ENCODE peak calls at places on chromosomes 5 and 9, in eight cellular contexts. J is endothelial cell; Q is H1; L is IMR-90; A is mesothelial cell of epicardium; Y is CD8-positive, alpha-beta T cell; I is upper lobe of right lung; E is psoas muscle. D is an unnamed sample.

GRCh38 chr5:95841914-95842812 is 19.6 kb upstream of the GLRX start:
- DNase-seq in J (no peak), Y (no peak), E (no peak), Q (no peak), I (no peak), A (no peak), L (peak; percentile 71), D (no peak)

GRCh38 chr5:58505502-58505901 is 14.3 kb downstream of the GAPT start:
- DNase-seq in Y (no peak), A (no peak), E (no peak), I (no peak), Q (no peak), J (no peak), L (no peak), D (no peak)

GRCh38 chr5:56534102-56534501 is 281.2 kb upstream of the MAP3K1 start:
- DNase-seq in A (no peak), I (no peak), Y (no peak), L (no peak), J (no peak), Q (no peak), E (no peak), D (no peak)

GRCh38 chr9:23798325-23798724 is 27.7 kb downstream of the ELAVL2 start:
- DNase-seq in L (no peak), Q (no peak), Y (no peak), E (no peak), A (no peak), I (no peak), J (no peak), D (no peak)

GRCh38 chr5:14902826-14903560 is 31.4 kb upstream of the ANKH start:
- DNase-seq in L (no peak), Y (no peak), A (no peak), J (peak; percentile 35), I (no peak), Q (no peak), E (no peak), D (no peak)

GRCh38 chr5:107500840-107501239 is 169.9 kb downstream of the EFNA5 start:
- DNase-seq in A (no peak), L (no peak), J (no peak), E (no peak), Q (no peak), I (no peak), Y (no peak), D (no peak)

GRCh38 chr5:141127305-141127704 is 5.7 kb downstream of the PCDHB4 start:
- DNase-seq in Q (no peak), J (no peak), E (no peak), I (no peak), L (no peak), Y (no peak), A (no peak), D (no peak)

GRCh38 chr5:160434022-160434531 is 12.4 kb downstream of the PTTG1 start:
- DNase-seq in Q (no peak), L (no peak), Y (no peak), J (no peak), A (peak; percentile 41), E (no peak), I (no peak), D (peak; percentile 74)

GRCh38 chr5:124718376-124718775 is 28.1 kb downstream of the ZNF608 start:
- DNase-seq in I (no peak), E (no peak), J (no peak), Q (no peak), A (no peak), L (no peak), Y (no peak), D (no peak)

GRCh38 chr5:72433520-72433919 is 73.7 kb downstream of the ZNF366 start:
- DNase-seq in J (no peak), E (no peak), I (no peak), Y (no peak), L (no peak), Q (no peak), A (no peak), D (no peak)

GRCh38 chr5:1470762-1471211 is 25.5 kb upstream of the SLC6A3 start:
- DNase-seq in E (peak; percentile 48), J (no peak), L (no peak), I (peak; percentile 54), Y (no peak), A (no peak), Q (no peak), D (no peak)

GRCh38 chr5:120615967-120616645 is 152.0 kb downstream of the PRR16 start:
- DNase-seq in Q (no peak), L (peak; percentile 93), I (no peak), J (no peak), A (no peak), Y (no peak), E (no peak), D (no peak)

GRCh38 chr5:71932649-71933338 is 174.5 kb upstream of the MAP1B start:
- DNase-seq in I (no peak), E (peak; percentile 69), Y (no peak), J (peak; percentile 11), L (peak; percentile 67), A (no peak), Q (peak; percentile 58), D (no peak)

GRCh38 chr9:91424403-91425176 is 958 bp upstream of the NFIL3 start:
- DNase-seq in Y (peak; percentile 42), J (peak; percentile 48), A (peak; percentile 45), E (peak; percentile 93), I (peak; percentile 93), Q (peak; percentile 67), L (peak; percentile 89), D (peak; percentile 53)

GRCh38 chr9:114836769-114837168 is 30.9 kb upstream of the TNFSF15 start:
- DNase-seq in A (no peak), I (no peak), L (no peak), J (no peak), Q (no peak), E (no peak), Y (no peak), D (no peak)

DNA sequence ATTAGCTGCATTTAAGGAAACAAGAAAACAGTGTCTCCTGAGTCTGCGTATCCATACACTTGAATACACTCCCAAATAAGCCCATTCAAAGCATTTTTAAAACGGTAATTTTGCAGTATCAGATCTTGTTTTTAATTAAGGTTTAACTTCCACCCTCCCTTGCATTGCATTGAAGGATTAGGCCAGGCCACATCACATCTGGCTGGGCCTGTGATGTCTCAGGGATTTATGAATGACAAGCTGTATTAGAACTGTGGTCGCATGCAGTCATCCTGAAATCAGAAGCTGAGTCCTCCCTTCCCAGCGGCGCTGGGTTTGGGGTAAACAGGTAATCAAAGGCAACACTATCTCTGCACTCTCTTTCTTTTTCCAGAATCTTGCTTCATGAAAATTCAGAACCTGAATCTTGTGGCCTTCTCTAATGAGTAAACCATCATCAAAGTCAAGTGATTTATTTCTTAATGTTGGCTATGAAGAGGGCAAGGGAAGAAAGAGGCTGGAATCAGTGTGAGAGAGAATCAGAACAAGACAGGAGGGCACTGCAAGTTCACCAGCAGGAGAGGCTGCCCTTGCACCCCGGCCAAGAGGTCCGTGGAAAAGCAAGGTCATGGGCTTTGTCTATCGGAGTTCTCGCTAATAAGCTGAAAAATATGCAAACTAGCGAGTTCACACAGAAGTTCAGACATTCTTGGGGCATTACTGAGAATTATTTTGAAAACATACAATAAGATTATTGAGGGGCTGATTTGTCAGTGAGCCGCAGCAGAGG is 80.0 kb upstream of the ZSWIM6 start:
- DNase-seq in L (no peak), E (no peak), Q (no peak), Y (no peak), A (no peak), I (no peak), J (no peak), D (no peak)
- TF ChIP-seq CTCF in L (no peak), E (no peak), Q (no peak), Y (no peak), A (no peak), I (no peak), J (no peak), D (no peak)

DNA sequence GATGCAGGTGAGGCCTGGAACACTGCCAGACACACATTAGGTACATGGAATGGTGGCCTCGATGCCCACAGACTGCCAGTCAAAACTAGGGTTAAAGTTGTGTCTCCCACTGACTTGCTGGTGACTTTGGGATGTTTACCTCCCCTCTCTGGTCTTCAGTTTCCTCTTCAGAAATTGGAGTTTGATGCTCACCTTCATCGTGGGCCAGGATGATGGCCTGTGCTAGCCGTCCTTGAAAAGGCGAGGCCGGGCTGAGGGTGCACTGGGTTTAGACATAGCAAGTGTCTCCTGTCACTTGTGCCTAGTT is 49.0 kb upstream of the FOXE1 start:
- DNase-seq in J (no peak), L (no peak), Y (no peak), E (no peak), Q (no peak), A (no peak), I (no peak), D (no peak)
- TF ChIP-seq CTCF in J (no peak), L (no peak), Y (no peak), E (no peak), Q (no peak), A (no peak), I (no peak), D (no peak)

GRCh38 chr9:17064558-17064957 is 70.3 kb upstream of the CNTLN start:
- DNase-seq in L (no peak), J (no peak), E (no peak), Q (no peak), Y (no peak), I (no peak), A (no peak), D (no peak)
- TF ChIP-seq CTCF in L (no peak), J (no peak), E (no peak), Q (no peak), Y (no peak), I (no peak), A (no peak), D (no peak)

DNA sequence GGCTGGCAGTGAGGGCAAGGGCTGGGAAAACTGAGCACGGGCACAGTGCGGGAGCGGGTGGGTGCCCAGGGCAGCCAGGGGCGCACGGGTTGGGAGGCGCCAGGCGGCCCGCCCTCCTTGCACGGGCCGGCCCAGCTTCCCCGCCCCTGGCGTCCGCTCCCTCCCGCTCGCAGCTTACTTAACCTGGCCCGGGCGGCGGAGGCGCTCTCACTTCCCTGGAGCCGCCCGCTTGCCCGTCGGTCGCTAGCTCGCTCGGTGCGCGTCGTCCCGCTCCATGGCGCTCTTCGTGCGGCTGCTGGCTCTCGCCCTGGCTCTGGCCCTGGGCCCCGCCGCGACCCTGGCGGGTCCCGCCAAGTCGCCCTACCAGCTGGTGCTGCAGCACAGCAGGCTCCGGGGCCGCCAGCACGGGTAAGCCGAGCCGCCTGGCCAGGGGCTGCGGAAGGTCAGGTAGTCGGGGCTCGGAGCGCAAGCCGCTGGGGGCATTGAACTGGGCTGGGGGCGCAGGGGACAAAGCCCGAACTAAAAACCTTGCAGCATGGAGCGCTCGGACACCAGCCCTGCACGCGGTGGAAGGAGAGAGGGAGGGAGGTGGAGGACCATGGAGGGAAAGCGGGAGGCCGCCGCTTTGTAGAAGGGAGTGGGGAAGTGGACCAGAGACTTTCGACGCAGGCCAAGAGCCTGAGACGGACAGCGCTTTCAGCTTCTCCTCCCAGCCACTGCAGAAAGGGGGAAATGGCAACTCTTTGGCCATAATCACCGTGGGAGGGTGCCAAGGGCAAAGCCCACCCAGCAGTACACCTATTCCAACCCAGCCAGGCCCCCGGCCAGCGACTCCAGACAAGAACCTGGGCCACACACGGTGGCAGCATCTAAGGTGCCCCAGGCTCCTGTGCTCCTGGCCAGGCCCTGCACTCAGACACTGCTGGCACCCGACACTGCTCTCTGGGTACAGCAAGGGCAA is at the start of gene TGFBI:
- DNase-seq in E (peak; percentile 84), L (peak; percentile 67), Y (no peak), Q (peak; percentile 79), A (peak; percentile 54), J (peak; percentile 70), I (peak; percentile 88), D (peak; percentile 46)
- TF ChIP-seq CTCF in E (peak; percentile 10), L (peak; percentile 17), Y (no peak), Q (peak; percentile 1), A (no peak), J (no peak), I (peak; percentile 7), D (no peak)